ENCODE peak calls at places on chromosomes 16 and 17, in nine cellular contexts. S, B, A, E, Z, T, N, M and C are unnamed samples.

GRCh38 chr17:37218849-37219248 is 156.9 kb upstream of the C17orf78 start:
- DNase-seq in S (no peak), B (no peak), A (no peak), E (no peak), Z (no peak), T (no peak), N (no peak), M (no peak), C (no peak)

GRCh38 chr16:29812754-29813643 is 1.0 kb downstream of the PRRT2 start:
- DNase-seq in S (no peak), B (no peak), A (no peak), E (no peak), Z (peak; percentile 50), T (no peak), N (no peak), M (no peak), C (no peak)

GRCh38 chr17:5700791-5701190 is 116.5 kb upstream of the NLRP1 start:
- DNase-seq in S (no peak), B (no peak), A (no peak), E (no peak), Z (no peak), T (no peak), N (no peak), M (no peak), C (no peak)

GRCh38 chr16:67537270-67537635 is 8.6 kb downstream of the RIPOR1 start:
- DNase-seq in S (peak; percentile 54), B (peak; percentile 86), A (peak; percentile 38), E (no peak), Z (peak; percentile 82), T (peak; percentile 56), N (peak; percentile 79), M (no peak), C (no peak)

GRCh38 chr17:67452681-67453554 is 75.8 kb downstream of the PITPNC1 start:
- DNase-seq in S (no peak), B (no peak), A (no peak), E (no peak), Z (no peak), T (no peak), N (no peak), M (no peak), C (no peak)

GRCh38 chr17:38870259-38871165 is 654 bp downstream of the LASP1 start:
- DNase-seq in S (peak; percentile 62), B (peak; percentile 81), A (peak; percentile 58), E (peak; percentile 31), Z (peak; percentile 82), T (peak; percentile 73), N (peak; percentile 38), M (peak; percentile 68), C (no peak)

GRCh38 chr16:46696957-46697356 is 7.5 kb downstream of the ORC6 start:
- DNase-seq in S (no peak), B (no peak), A (no peak), E (no peak), Z (no peak), T (no peak), N (no peak), M (no peak), C (no peak)

GRCh38 chr17:4332296-4332970 is 34.0 kb downstream of the UBE2G1 start:
- DNase-seq in S (no peak), B (no peak), A (no peak), E (no peak), Z (no peak), T (peak; percentile 33), N (peak; percentile 26), M (no peak), C (no peak)

GRCh38 chr17:80119839-80120238 is 18.5 kb downstream of the GAA start:
- DNase-seq in S (no peak), B (no peak), A (no peak), E (no peak), Z (no peak), T (no peak), N (no peak), M (no peak), C (no peak)

GRCh38 chr17:61475726-61476125 is 23.5 kb downstream of the TBX4 start:
- DNase-seq in S (peak; percentile 42), B (no peak), A (no peak), E (no peak), Z (no peak), T (no peak), N (no peak), M (no peak), C (no peak)

GRCh38 chr17:32909787-32910369 is 18.1 kb upstream of the TMEM98 start:
- DNase-seq in S (peak; percentile 96), B (peak; percentile 67), A (peak; percentile 16), E (peak; percentile 54), Z (peak; percentile 46), T (peak; percentile 58), N (peak; percentile 88), M (peak; percentile 83), C (peak; percentile 77)

GRCh38 chr16:12819126-12820117 is 15.7 kb upstream of the CPPED1 start:
- DNase-seq in S (peak; percentile 65), B (peak; percentile 58), A (peak; percentile 69), E (no peak), Z (peak; percentile 41), T (no peak), N (peak; percentile 60), M (peak; percentile 67), C (peak; percentile 14)

GRCh38 chr16:72974142-72974769 is 73.7 kb downstream of the ZFHX3 start:
- DNase-seq in S (no peak), B (no peak), A (no peak), E (no peak), Z (no peak), T (no peak), N (peak; percentile 90), M (no peak), C (no peak)

GRCh38 chr17:8237886-8238285 is 10.0 kb downstream of the CTC1 start:
- DNase-seq in S (no peak), B (no peak), A (no peak), E (no peak), Z (no peak), T (no peak), N (no peak), M (no peak), C (no peak)

GRCh38 chr17:78591263-78591671 is 14.1 kb upstream of the DNAH17 start:
- DNase-seq in S (no peak), B (no peak), A (no peak), E (no peak), Z (no peak), T (no peak), N (no peak), M (no peak), C (no peak)

GRCh38 chr16:67779256-67780014 is 26.9 kb downstream of the RANBP10 start:
- DNase-seq in S (no peak), B (no peak), A (no peak), E (no peak), Z (no peak), T (no peak), N (no peak), M (no peak), C (peak; percentile 79)

GRCh38 chr16:87628940-87629339 is 26.6 kb downstream of the JPH3 start:
- DNase-seq in S (peak; percentile 13), B (no peak), A (no peak), E (no peak), Z (no peak), T (no peak), N (no peak), M (peak; percentile 85), C (no peak)

GRCh38 chr16:76081936-76082335 is 195.3 kb upstream of the CNTNAP4 start:
- DNase-seq in S (no peak), B (no peak), A (no peak), E (no peak), Z (no peak), T (no peak), N (no peak), M (no peak), C (no peak)

GRCh38 chr17:73119631-73120030 is 27.1 kb upstream of the SLC39A11 start:
- DNase-seq in S (no peak), B (no peak), A (no peak), E (no peak), Z (no peak), T (no peak), N (no peak), M (no peak), C (no peak)

GRCh38 chr16:979859-980594 is 1.5 kb upstream of the SOX8 start:
- DNase-seq in S (no peak), B (no peak), A (no peak), E (no peak), Z (no peak), T (no peak), N (no peak), M (no peak), C (no peak)
- H3K4me3 ChIP-seq in S (no peak overlapping the region), B (peak overlapping the region; percentile 50), A (peak overlapping the region; percentile 65), E (peak overlapping the region; percentile 73), Z (peak overlapping the region; percentile 36), T (no peak overlapping the region), N (peak overlapping the region; percentile 16), M (peak overlapping the region; percentile 59), C (no peak overlapping the region)

GRCh38 chr17:57861737-57862409 is 12.0 kb upstream of the MRPS23 start:
- DNase-seq in S (no peak), B (peak; percentile 73), A (no peak), E (peak; percentile 41), Z (peak; percentile 58), T (peak; percentile 73), N (peak; percentile 26), M (peak; percentile 69), C (no peak)
- H3K4me3 ChIP-seq in S (peak overlapping the region; percentile 60), B (peak overlapping the region; percentile 55), A (peak overlapping the region; percentile 34), E (peak overlapping the region; percentile 74), Z (peak overlapping the region; percentile 52), T (peak overlapping the region; percentile 52), N (peak overlapping the region; percentile 21), M (peak overlapping the region; percentile 40), C (peak overlapping the region; percentile 23)

GRCh38 chr17:15090533-15090932 is 174.6 kb downstream of the PMP22 start:
- DNase-seq in S (no peak), B (no peak), A (no peak), E (no peak), Z (no peak), T (no peak), N (no peak), M (no peak), C (no peak)
- H3K4me3 ChIP-seq in S (no peak overlapping the region), B (no peak overlapping the region), A (no peak overlapping the region), E (no peak overlapping the region), Z (no peak overlapping the region), T (no peak overlapping the region), N (no peak overlapping the region), M (no peak overlapping the region), C (no peak overlapping the region)

GRCh38 chr16:81951564-81951963 is 59.7 kb downstream of the SDR42E1 start:
- DNase-seq in S (no peak), B (no peak), A (no peak), E (no peak), Z (no peak), T (no peak), N (no peak), M (no peak), C (no peak)

GRCh38 chr16:81940781-81941560 is 70.3 kb downstream of the SDR42E1 start:
- DNase-seq in S (peak; percentile 81), B (no peak), A (no peak), E (no peak), Z (no peak), T (no peak), N (peak; percentile 70), M (peak; percentile 57), C (peak; percentile 50)

GRCh38 chr16:81945665-81946064 is 65.6 kb downstream of the SDR42E1 start:
- DNase-seq in S (peak; percentile 27), B (no peak), A (no peak), E (no peak), Z (no peak), T (no peak), N (no peak), M (no peak), C (no peak)

GRCh38 chr16:81946206-81946605 is 65.1 kb downstream of the SDR42E1 start:
- DNase-seq in S (peak; percentile 7), B (no peak), A (no peak), E (no peak), Z (no peak), T (no peak), N (no peak), M (no peak), C (no peak)
- H3K4me3 ChIP-seq in S (no peak overlapping the region), B (no peak overlapping the region), A (no peak overlapping the region), E (no peak overlapping the region), Z (no peak overlapping the region), T (no peak overlapping the region), N (no peak overlapping the region), M (no peak overlapping the region), C (no peak overlapping the region)